ENCODE peak calls at places on chromosomes 1 and 21, in six cellular contexts. V is heart left ventricle, F is thoracic aorta, W is heart right ventricle, Q is GM23338, E is upper lobe of right lung. K is an unnamed sample.

GRCh38 chr1:85894651-85895050 is 186.4 kb upstream of the ZNHIT6 start:
- DNase-seq in E (no peak), Q (peak; percentile 66), F (no peak), W (peak; percentile 10), V (peak; percentile 20), K (peak; percentile 23)

GRCh38 chr1:157199421-157199755 is 61.2 kb upstream of the ETV3 start:
- DNase-seq in W (no peak), E (no peak), V (no peak), F (no peak), Q (no peak), K (no peak)

GRCh38 chr1:102861247-102861646 is 247.1 kb downstream of the COL11A1 start:
- DNase-seq in F (no peak), E (no peak), V (no peak), W (no peak), Q (no peak), K (no peak)

GRCh38 chr1:7770939-7771672 is at the start of gene VAMP3:
- DNase-seq in E (peak; percentile 96), F (peak; percentile 69), V (peak; percentile 90), W (peak; percentile 94), Q (peak; percentile 93), K (peak; percentile 90)

GRCh38 chr1:110370827-110371226 is 20.0 kb downstream of the SLC16A4 start:
- DNase-seq in E (no peak), W (no peak), F (no peak), Q (no peak), V (no peak), K (no peak)

GRCh38 chr1:221366495-221367095 is 375.3 kb downstream of the DUSP10 start:
- DNase-seq in V (no peak), Q (peak; percentile 27), F (no peak), W (no peak), E (no peak), K (no peak)

GRCh38 chr1:6424000-6424565 is 493 bp upstream of the ESPN start:
- DNase-seq in V (no peak), W (no peak), Q (peak; percentile 78), F (no peak), E (no peak), K (no peak)

GRCh38 chr1:91585982-91586381 is 85.3 kb downstream of the CDC7 start:
- DNase-seq in V (no peak), F (no peak), W (no peak), E (no peak), Q (no peak), K (no peak)

GRCh38 chr21:37071561-37072238 is 1.2 kb downstream of the PIGP start:
- DNase-seq in Q (peak; percentile 20), W (peak; percentile 47), V (peak; percentile 47), E (peak; percentile 77), F (no peak), K (peak; percentile 67)

GRCh38 chr1:236397173-236397759 is 3.2 kb downstream of the EDARADD start:
- DNase-seq in V (no peak), E (no peak), F (no peak), W (no peak), Q (no peak), K (no peak)

GRCh38 chr1:116532698-116533424 is 38.0 kb downstream of the CD58 start:
- DNase-seq in E (no peak), Q (no peak), F (no peak), W (no peak), V (no peak), K (no peak)

GRCh38 chr1:112325504-112325903 is 70.5 kb upstream of the CTTNBP2NL start:
- DNase-seq in V (peak; percentile 45), E (no peak), Q (peak; percentile 21), W (no peak), F (no peak), K (no peak)

GRCh38 chr1:7425229-7425628 is 345.9 kb upstream of the VAMP3 start:
- DNase-seq in V (no peak), W (no peak), F (no peak), E (peak; percentile 30), Q (no peak), K (no peak)

GRCh38 chr1:76133977-76134376 is 59.4 kb downstream of the ST6GALNAC3 start:
- DNase-seq in V (no peak), Q (no peak), E (no peak), W (no peak), F (no peak), K (no peak)

GRCh38 chr1:20359451-20360330 is 69.0 kb downstream of the VWA5B1 start:
- DNase-seq in E (no peak), F (no peak), V (no peak), Q (no peak), W (no peak), K (peak; percentile 46)
- H3K4me1 ChIP-seq in E (no peaks in the 10 kb centered on the region), F (peaks cover 15% of the 10 kb centered on the region), V (no peaks in the 10 kb centered on the region), Q (no peaks in the 10 kb centered on the region), W (peaks cover 11% of the 10 kb centered on the region), K (peaks cover 43% of the 10 kb centered on the region)

GRCh38 chr21:42973991-42974831 is at the start of gene PKNOX1:
- DNase-seq in F (peak; percentile 97), Q (peak; percentile 100), V (peak; percentile 99), W (peak; percentile 99), E (peak; percentile 100), K (peak; percentile 99)
- TF ChIP-seq CTCF in F (no peak), Q (no peak), V (no peak), W (no peak), E (no peak), K (peak; percentile 32)

GRCh38 chr1:43350976-43351375 is 7.8 kb upstream of the CDC20 start:
- DNase-seq in W (no peak), F (no peak), E (no peak), V (no peak), Q (no peak), K (no peak)

GRCh38 chr1:43348809-43349593 is 9.8 kb upstream of the CDC20 start:
- DNase-seq in W (peak; percentile 87), V (peak; percentile 90), F (peak; percentile 34), Q (peak; percentile 96), E (peak; percentile 95), K (peak; percentile 97)

GRCh38 chr1:43351421-43352350 is 7.1 kb upstream of the CDC20 start:
- DNase-seq in V (no peak), F (no peak), Q (no peak), W (no peak), E (no peak), K (no peak)

GRCh38 chr1:43348343-43348808 is 10.4 kb upstream of the CDC20 start:
- DNase-seq in F (no peak), W (no peak), Q (no peak), V (no peak), E (no peak), K (peak; percentile 70)

GRCh38 chr1:43349594-43350306 is 9.0 kb upstream of the CDC20 start:
- DNase-seq in W (peak; percentile 41), F (no peak), V (peak; percentile 61), Q (peak; percentile 41), E (no peak), K (no peak)
- H3K27me3 ChIP-seq in W (no peaks in the 10 kb centered on the region), F (no peaks in the 10 kb centered on the region), V (no peaks in the 10 kb centered on the region), Q (peaks cover 18% of the 10 kb centered on the region), E (no peaks in the 10 kb centered on the region), K (no peaks in the 10 kb centered on the region)

GRCh38 chr21:38915546-38915945 is 109.8 kb downstream of the ETS2 start:
- DNase-seq in W (no peak), Q (no peak), V (no peak), E (no peak), F (no peak), K (no peak)

GRCh38 chr21:38912789-38913119 is 107.0 kb downstream of the ETS2 start:
- DNase-seq in E (no peak), F (no peak), Q (no peak), V (no peak), W (no peak), K (no peak)

GRCh38 chr21:38913120-38913975 is 107.6 kb downstream of the ETS2 start:
- DNase-seq in F (peak; percentile 30), Q (peak; percentile 78), E (peak; percentile 94), V (peak; percentile 74), W (peak; percentile 61), K (peak; percentile 89)

GRCh38 chr21:38914531-38915385 is 109.0 kb downstream of the ETS2 start:
- DNase-seq in Q (peak; percentile 31), W (no peak), F (no peak), V (no peak), E (no peak), K (no peak)

DNA sequence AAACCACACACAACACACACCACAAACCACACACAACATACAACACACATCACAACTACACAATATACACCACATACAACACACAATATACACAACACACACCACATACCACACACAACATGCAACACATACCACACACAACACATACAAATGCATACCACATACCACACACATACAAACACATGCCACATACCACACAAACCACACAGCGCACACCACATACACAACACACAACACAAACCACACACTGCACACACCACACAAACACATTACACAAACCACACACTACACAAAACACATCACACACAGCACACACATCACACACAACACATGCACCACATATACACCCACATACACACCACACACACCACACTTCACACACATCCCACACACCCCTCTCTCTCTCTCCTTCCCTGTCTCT is 108.4 kb downstream of the ETS2 start:
- DNase-seq in V (no peak), W (no peak), Q (no peak), F (no peak), E (no peak), K (no peak)
- H3K4me1 ChIP-seq in V (peaks cover 30% of the 10 kb centered on the region), W (peaks cover 37% of the 10 kb centered on the region), Q (peaks cover 20% of the 10 kb centered on the region), F (peaks cover 49% of the 10 kb centered on the region), E (peaks cover 38% of the 10 kb centered on the region), K (peaks cover 56% of the 10 kb centered on the region)

GRCh38 chr1:51086496-51087271 is 15.3 kb upstream of the C1orf185 start:
- DNase-seq in W (no peak), E (no peak), V (no peak), F (no peak), Q (peak; percentile 19), K (no peak)

GRCh38 chr1:51093566-51093965 is 8.5 kb upstream of the C1orf185 start:
- DNase-seq in E (no peak), Q (no peak), V (no peak), W (no peak), F (no peak), K (no peak)

GRCh38 chr1:51088474-51088873 is 13.6 kb upstream of the C1orf185 start:
- DNase-seq in V (no peak), Q (no peak), E (no peak), F (no peak), W (no peak), K (no peak)
- TF ChIP-seq CTCF in V (no peak), Q (no peak), E (no peak), F (no peak), W (no peak), K (no peak)

GRCh38 chr21:42679319-42679981 is 26.0 kb downstream of the PDE9A start:
- DNase-seq in E (no peak), F (no peak), V (no peak), W (no peak), Q (peak; percentile 57), K (no peak)
- H3K27me3 ChIP-seq in E (no peaks in the 10 kb centered on the region), F (no peaks in the 10 kb centered on the region), V (peaks cover 6% of the 10 kb centered on the region), W (no peaks in the 10 kb centered on the region), Q (no peaks in the 10 kb centered on the region), K (no peaks in the 10 kb centered on the region)

GRCh38 chr1:151728151-151728711 is 6.9 kb downstream of the RIIAD1 start:
- DNase-seq in E (no peak), Q (peak; percentile 72), V (peak; percentile 43), W (no peak), F (no peak), K (no peak)
- H3K4me1 ChIP-seq in E (no peaks in the 10 kb centered on the region), Q (peaks cover 24% of the 10 kb centered on the region), V (no peaks in the 10 kb centered on the region), W (no peaks in the 10 kb centered on the region), F (peaks cover 15% of the 10 kb centered on the region), K (peaks cover 6% of the 10 kb centered on the region)

K was measured in body of pancreas.